ENCODE peak calls at places on chromosomes 2 and 18, in five cellular contexts. D is breast epithelium, Z is MM.1S, H is psoas muscle, U is foreskin fibroblast. A is an unnamed sample.

GRCh38 chr2:215530191-215530968 is 94.5 kb upstream of the FN1 start:
- DNase-seq in H (no peak), Z (no peak), D (no peak), U (peak; percentile 74), A (no peak)

GRCh38 chr18:75896865-75897264 is 469.4 kb upstream of the SMIM21 start:
- DNase-seq in H (no peak), D (no peak), U (no peak), Z (no peak), A (no peak)

GRCh38 chr2:26528186-26528585 is 50.3 kb upstream of the OTOF start:
- DNase-seq in D (peak; percentile 19), H (no peak), Z (no peak), U (no peak), A (no peak)

GRCh38 chr18:66638856-66639621 is 35.1 kb upstream of the CDH19 start:
- DNase-seq in D (no peak), H (no peak), U (no peak), Z (no peak), A (no peak)

GRCh38 chr2:174753038-174753633 is 11.1 kb downstream of the CHRNA1 start:
- DNase-seq in Z (no peak), H (no peak), U (peak; percentile 24), D (no peak), A (no peak)

GRCh38 chr2:207095963-207096362 is 69.8 kb downstream of the KLF7 start:
- DNase-seq in U (no peak), H (no peak), Z (no peak), D (no peak), A (no peak)

GRCh38 chr18:500556-501405 is at the start of gene COLEC12:
- DNase-seq in U (peak; percentile 60), D (no peak), Z (no peak), H (peak; percentile 46), A (no peak)

GRCh38 chr2:223914349-223914748 is 30.8 kb downstream of the WDFY1 start:
- DNase-seq in D (no peak), Z (no peak), U (no peak), H (no peak), A (no peak)

GRCh38 chr2:231489990-231490389 is 25.7 kb upstream of the NCL start:
- DNase-seq in U (no peak), D (no peak), H (no peak), Z (no peak), A (no peak)

GRCh38 chr2:112812318-112813042 is 24.1 kb downstream of the IL1B start:
- DNase-seq in H (no peak), U (peak; percentile 73), D (no peak), Z (no peak), A (peak; percentile 41)

GRCh38 chr2:20231632-20232031 is 6.7 kb upstream of the SDC1 start:
- DNase-seq in H (no peak), Z (no peak), D (peak; percentile 91), U (peak; percentile 69), A (no peak)

GRCh38 chr2:16507655-16508054 is 158.0 kb downstream of the CYRIA start:
- DNase-seq in H (no peak), D (no peak), Z (no peak), U (no peak), A (no peak)

GRCh38 chr2:95273911-95274290 is 348 bp upstream of the PROM2 start:
- DNase-seq in D (no peak), U (no peak), H (no peak), Z (no peak), A (no peak)

GRCh38 chr2:238158018-238158806 is 558 bp upstream of the ERFE start:
- DNase-seq in H (peak; percentile 17), D (no peak), U (no peak), Z (no peak), A (no peak)

GRCh38 chr18:13797157-13797611 is 26.8 kb upstream of the MC5R start:
- DNase-seq in D (no peak), Z (no peak), H (no peak), U (no peak), A (no peak)

GRCh38 chr2:62895632-62896009 is 155.0 kb upstream of the OTX1 start:
- DNase-seq in Z (no peak), U (peak; percentile 31), D (no peak), H (no peak), A (no peak)

GRCh38 chr2:174901075-174901474 is 104.1 kb downstream of the CHN1 start:
- DNase-seq in U (peak; percentile 68), H (no peak), Z (peak; percentile 20), D (no peak), A (no peak)

GRCh38 chr2:70084973-70085710 is 2.1 kb upstream of the PCBP1 start:
- DNase-seq in Z (peak; percentile 89), U (no peak), H (peak; percentile 46), D (no peak), A (peak; percentile 57)

GRCh38 chr18:7038330-7038846 is 79.2 kb downstream of the LAMA1 start:
- DNase-seq in U (peak; percentile 98), D (peak; percentile 73), H (peak; percentile 84), Z (peak; percentile 55), A (no peak)

GRCh38 chr2:18159899-18160298 is 281.4 kb downstream of the KCNS3 start:
- DNase-seq in H (no peak), Z (no peak), D (no peak), U (no peak), A (no peak)

GRCh38 chr2:238462782-238463396 is 36.2 kb downstream of the ASB1 start:
- DNase-seq in Z (peak; percentile 77), D (no peak), H (no peak), U (peak; percentile 71), A (peak; percentile 67)

GRCh38 chr2:124193706-124194105 is 168.6 kb downstream of the CNTNAP5 start:
- DNase-seq in Z (no peak), D (no peak), H (no peak), U (no peak), A (no peak)

GRCh38 chr2:176150338-176151198 is 782 bp upstream of the HOXD4 start:
- DNase-seq in U (no peak), Z (no peak), H (no peak), D (no peak), A (no peak)

GRCh38 chr2:150487537-150488429 is at the start of gene RND3:
- DNase-seq in D (peak; percentile 99), U (peak; percentile 99), Z (peak; percentile 92), H (peak; percentile 93), A (peak; percentile 76)

GRCh38 chr2:134550566-134551164 is 168.1 kb downstream of the TMEM163 start:
- DNase-seq in U (peak; percentile 1), Z (no peak), D (no peak), H (no peak), A (no peak)

GRCh38 chr18:50644807-50645206 is 84.9 kb downstream of the MAPK4 start:
- DNase-seq in U (no peak), Z (no peak), H (no peak), D (no peak), A (no peak)

GRCh38 chr2:165185633-165186032 is 18.2 kb downstream of the SCN3A start:
- DNase-seq in H (no peak), Z (no peak), U (no peak), D (no peak), A (no peak)

GRCh38 chr2:200399046-200399445 is 92.6 kb downstream of the SPATS2L start:
- DNase-seq in U (peak; percentile 77), H (no peak), D (no peak), Z (no peak), A (no peak)

GRCh38 chr2:19574788-19575260 is 216.4 kb upstream of the OSR1 start:
- DNase-seq in H (peak; percentile 76), U (peak; percentile 91), D (peak; percentile 56), Z (no peak), A (no peak)

GRCh38 chr2:199136681-199137080 is 321.1 kb downstream of the SATB2 start:
- DNase-seq in D (no peak), Z (no peak), H (no peak), U (peak; percentile 95), A (no peak)

GRCh38 chr18:58997811-58998337 is 133.2 kb downstream of the ZNF532 start:
- DNase-seq in H (no peak), D (no peak), Z (no peak), U (peak; percentile 93), A (no peak)

GRCh38 chr2:230951396-230951795 is 26.4 kb upstream of the GPR55 start:
- DNase-seq in U (no peak), H (no peak), D (no peak), Z (no peak), A (no peak)

GRCh38 chr18:75044791-75045190 is 164.1 kb downstream of the PTGR3 start:
- DNase-seq in H (no peak), D (no peak), Z (no peak), U (no peak), A (no peak)

GRCh38 chr2:150076281-150076680 is 411.2 kb downstream of the RND3 start:
- DNase-seq in U (peak; percentile 76), Z (no peak), D (no peak), H (no peak), A (no peak)

GRCh38 chr2:190947711-190948251 is 66.2 kb downstream of the STAT1 start:
- DNase-seq in Z (peak; percentile 23), D (no peak), H (no peak), U (peak; percentile 68), A (peak; percentile 15)

GRCh38 chr2:186569906-186570305 is 19.9 kb upstream of the ITGAV start:
- DNase-seq in H (no peak), U (no peak), Z (no peak), D (no peak), A (no peak)

GRCh38 chr2:10392951-10393647 is 55.0 kb downstream of the ODC1 start:
- DNase-seq in D (no peak), H (no peak), U (no peak), Z (no peak), A (no peak)

GRCh38 chr2:127157651-127158460 is 50.9 kb upstream of the BIN1 start:
- DNase-seq in H (peak; percentile 57), D (no peak), Z (no peak), U (peak; percentile 31), A (no peak)
- TF ChIP-seq CTCF in H (peak; percentile 31), D (no peak), Z (no peak), U (no peak), A (no peak)

GRCh38 chr2:219851169-219851568 is 223.7 kb downstream of the SLC4A3 start:
- DNase-seq in Z (no peak), D (no peak), H (no peak), U (no peak), A (no peak)
- TF ChIP-seq CTCF in Z (no peak), D (no peak), H (no peak), U (no peak), A (no peak)

DNA sequence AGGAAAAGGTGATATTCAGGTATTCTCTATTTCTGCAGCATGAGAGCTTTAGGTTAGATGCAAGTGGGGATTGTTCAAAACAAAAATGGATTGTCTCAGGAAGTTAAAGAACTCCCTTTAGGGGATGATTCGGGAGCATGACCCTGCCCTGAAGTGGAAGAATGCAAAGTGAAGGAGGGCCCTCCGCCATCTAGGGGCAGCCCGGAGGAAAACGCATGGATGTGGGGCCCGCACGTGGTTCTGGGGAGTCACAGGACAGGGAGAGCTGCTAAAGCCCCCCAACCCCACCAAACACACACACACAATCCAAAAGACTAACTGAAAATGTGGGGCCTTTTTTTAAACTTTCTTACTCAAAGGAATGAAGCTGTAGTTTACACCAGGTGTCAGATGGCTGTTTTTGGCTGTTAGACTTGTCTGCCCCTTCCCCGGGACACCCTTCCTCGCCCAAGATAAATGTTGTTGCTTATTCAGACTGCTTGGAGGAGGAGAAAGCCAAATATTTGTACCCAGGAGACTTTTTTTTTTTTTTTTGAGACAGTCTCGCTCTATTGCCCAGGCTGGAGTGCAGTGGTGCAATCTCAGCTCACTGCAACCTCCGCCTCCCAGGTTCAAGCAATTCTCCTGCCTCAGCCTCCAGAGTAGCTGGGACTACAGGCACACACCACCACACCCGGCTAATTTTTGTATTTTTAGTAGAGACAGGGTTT is 78.8 kb downstream of the HNRNPLL start:
- DNase-seq in U (no peak), D (no peak), Z (no peak), H (no peak), A (no peak)
- TF ChIP-seq CTCF in U (peak; percentile 26), D (no peak), Z (no peak), H (peak; percentile 21), A (no peak)

GRCh38 chr18:22490429-22490846 is 72.7 kb upstream of the CTAGE1 start:
- DNase-seq in D (no peak), U (no peak), H (no peak), Z (no peak), A (no peak)
- TF ChIP-seq CTCF in D (no peak), U (no peak), H (no peak), Z (no peak), A (no peak)